ENCODE peak calls at places on chromosomes 12 and 14, in seven cellular contexts. Z, V, P, F, N, U and D are unnamed samples.

GRCh38 chr12:26153421-26154154 is 28.8 kb upstream of the BHLHE41 start:
- DNase-seq in Z (no peak), V (peak; percentile 100), P (peak; percentile 83), F (no peak), N (no peak), U (no peak), D (peak; percentile 75)

GRCh38 chr14:97832734-97833133 is 1035.6 kb downstream of the VRK1 start:
- DNase-seq in Z (no peak), V (no peak), P (no peak), F (no peak), N (no peak), U (no peak), D (no peak)

GRCh38 chr14:68662395-68662794 is 130.5 kb downstream of the ZFP36L1 start:
- DNase-seq in Z (no peak), V (no peak), P (no peak), F (no peak), N (no peak), U (no peak), D (no peak)

GRCh38 chr14:63229330-63230059 is 25.3 kb downstream of the RHOJ start:
- DNase-seq in Z (no peak), V (no peak), P (no peak), F (no peak), N (no peak), U (no peak), D (no peak)

GRCh38 chr12:53107122-53107521 is 3.8 kb downstream of the SOAT2 start:
- DNase-seq in Z (no peak), V (no peak), P (no peak), F (no peak), N (no peak), U (no peak), D (no peak)

GRCh38 chr12:123363385-123363742 is 1.3 kb downstream of the SBNO1 start:
- DNase-seq in Z (peak; percentile 31), V (no peak), P (no peak), F (no peak), N (no peak), U (no peak), D (no peak)

GRCh38 chr12:28568083-28568482 is 377.8 kb downstream of the CCDC91 start:
- DNase-seq in Z (peak; percentile 11), V (peak; percentile 30), P (no peak), F (no peak), N (no peak), U (no peak), D (no peak)

GRCh38 chr12:57464569-57464968 is 5.0 kb downstream of the GLI1 start:
- DNase-seq in Z (no peak), V (no peak), P (no peak), F (no peak), N (no peak), U (no peak), D (no peak)

GRCh38 chr12:130752692-130753230 is 36.7 kb upstream of the RIMBP2 start:
- DNase-seq in Z (peak; percentile 77), V (no peak), P (no peak), F (peak; percentile 70), N (no peak), U (no peak), D (no peak)

GRCh38 chr12:68617160-68617926 is 6.6 kb downstream of the RAP1B start:
- DNase-seq in Z (no peak), V (no peak), P (no peak), F (no peak), N (no peak), U (no peak), D (no peak)

GRCh38 chr12:5506821-5507231 is 74.9 kb downstream of the NTF3 start:
- DNase-seq in Z (no peak), V (no peak), P (no peak), F (no peak), N (no peak), U (no peak), D (no peak)

GRCh38 chr12:46908236-46908935 is 82.6 kb upstream of the SLC38A4 start:
- DNase-seq in Z (no peak), V (no peak), P (no peak), F (no peak), N (no peak), U (no peak), D (no peak)

GRCh38 chr14:103008768-103009342 is 48.5 kb downstream of the CDC42BPB start:
- DNase-seq in Z (no peak), V (no peak), P (no peak), F (no peak), N (no peak), U (no peak), D (no peak)

GRCh38 chr12:57240069-57240921 is 10.7 kb downstream of the STAC3 start:
- DNase-seq in Z (peak; percentile 80), V (no peak), P (peak; percentile 47), F (peak; percentile 67), N (peak; percentile 75), U (no peak), D (no peak)

GRCh38 chr12:53205747-53206146 is 1.3 kb downstream of the ITGB7 start:
- DNase-seq in Z (no peak), V (no peak), P (no peak), F (no peak), N (no peak), U (peak; percentile 87), D (no peak)

GRCh38 chr12:131387281-131388163 is 323.4 kb upstream of the SFSWAP start:
- DNase-seq in Z (no peak), V (no peak), P (no peak), F (no peak), N (peak; percentile 36), U (no peak), D (no peak)

GRCh38 chr14:24828486-24828885 is 194.5 kb upstream of the GZMB start:
- DNase-seq in Z (no peak), V (no peak), P (no peak), F (no peak), N (no peak), U (no peak), D (no peak)

GRCh38 chr14:24829862-24830261 is 195.9 kb upstream of the GZMB start:
- DNase-seq in Z (no peak), V (no peak), P (no peak), F (no peak), N (no peak), U (no peak), D (no peak)

GRCh38 chr14:24834951-24835350 is 201.0 kb upstream of the GZMB start:
- DNase-seq in Z (no peak), V (no peak), P (no peak), F (no peak), N (no peak), U (no peak), D (no peak)

GRCh38 chr14:24833385-24833784 is 199.4 kb upstream of the GZMB start:
- DNase-seq in Z (no peak), V (no peak), P (no peak), F (no peak), N (no peak), U (no peak), D (no peak)

DNA sequence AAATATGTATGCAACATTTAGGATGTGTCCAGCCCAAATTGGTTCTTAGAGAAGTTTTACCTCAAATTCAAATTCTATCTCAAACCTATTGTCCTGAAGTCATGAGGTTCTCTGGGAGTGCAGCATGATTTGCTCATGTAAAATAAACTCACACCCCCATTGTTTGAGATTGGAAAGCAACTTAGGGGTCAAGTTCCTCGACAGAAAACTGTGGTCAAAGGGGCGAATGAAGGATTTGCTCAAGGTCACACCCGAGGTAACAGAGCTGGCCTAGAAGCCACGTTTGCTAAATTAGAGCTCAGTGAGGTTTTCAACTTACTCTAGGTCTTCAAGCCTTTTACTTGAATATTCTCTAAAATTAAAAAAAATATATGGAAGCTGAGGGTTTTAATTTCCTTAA is 197.7 kb upstream of the GZMB start:
- DNase-seq in Z (no peak), V (no peak), P (no peak), F (no peak), N (no peak), U (no peak), D (no peak)
- TF ChIP-seq SIN3A in Z (no peak), V (no peak), P (no peak), F (no peak), N (no peak), U (no peak), D (no peak)

DNA sequence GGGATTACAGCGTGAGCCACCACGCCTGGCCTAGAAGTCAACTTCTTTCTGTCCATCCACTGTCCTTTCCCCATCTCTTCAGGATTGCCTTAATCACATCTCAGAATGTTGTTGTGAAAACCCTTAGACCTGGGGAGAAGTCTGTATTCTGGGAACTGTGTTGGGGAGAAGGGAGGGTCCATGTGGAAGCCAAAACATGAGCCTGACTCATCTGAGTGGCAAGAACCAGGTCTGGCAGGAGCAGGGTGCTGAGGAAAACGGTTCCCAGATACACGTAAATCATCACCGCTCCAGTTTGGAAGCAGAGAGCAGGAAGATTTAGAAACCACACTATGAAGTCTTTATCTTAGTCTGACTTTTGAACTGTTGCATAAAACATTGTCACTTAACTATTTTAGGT is 245.6 kb upstream of the RGS6 start:
- DNase-seq in Z (no peak), V (no peak), P (no peak), F (no peak), N (no peak), U (no peak), D (no peak)
- TF ChIP-seq SIN3A in Z (no peak), V (no peak), P (no peak), F (no peak), N (no peak), U (no peak), D (no peak)

DNA sequence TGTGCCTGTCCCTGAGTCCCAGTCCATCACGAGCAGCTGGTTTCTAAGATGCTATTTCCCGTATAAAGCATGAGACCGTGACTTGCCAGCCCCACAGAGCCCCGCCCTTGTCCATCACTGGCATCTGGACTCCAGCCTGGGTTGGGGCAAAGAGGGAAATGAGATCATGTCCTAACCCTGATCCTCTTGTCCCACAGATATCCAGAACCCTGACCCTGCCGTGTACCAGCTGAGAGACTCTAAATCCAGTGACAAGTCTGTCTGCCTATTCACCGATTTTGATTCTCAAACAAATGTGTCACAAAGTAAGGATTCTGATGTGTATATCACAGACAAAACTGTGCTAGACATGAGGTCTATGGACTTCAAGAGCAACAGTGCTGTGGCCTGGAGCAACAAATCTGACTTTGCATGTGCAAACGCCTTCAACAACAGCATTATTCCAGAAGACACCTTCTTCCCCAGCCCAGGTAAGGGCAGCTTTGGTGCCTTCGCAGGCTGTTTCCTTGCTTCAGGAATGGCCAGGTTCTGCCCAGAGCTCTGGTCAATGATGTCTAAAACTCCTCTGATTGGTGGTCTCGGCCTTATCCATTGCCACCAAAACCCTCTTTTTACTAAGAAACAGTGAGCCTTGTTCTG is 41.6 kb downstream of the DAD1 start:
- DNase-seq in Z (no peak), V (no peak), P (no peak), F (no peak), N (no peak), U (no peak), D (no peak)
- TF ChIP-seq SIN3A in Z (no peak), V (no peak), P (no peak), F (no peak), N (no peak), U (no peak), D (no peak)

GRCh38 chr12:65945457-65945856 is 121.2 kb downstream of the HMGA2 start:
- DNase-seq in Z (no peak), V (no peak), P (no peak), F (no peak), N (no peak), U (no peak), D (no peak)

GRCh38 chr12:65946821-65947220 is 122.5 kb downstream of the HMGA2 start:
- DNase-seq in Z (no peak), V (no peak), P (no peak), F (no peak), N (no peak), U (no peak), D (no peak)

GRCh38 chr12:65943388-65944137 is 119.3 kb downstream of the HMGA2 start:
- DNase-seq in Z (no peak), V (no peak), P (no peak), F (no peak), N (no peak), U (no peak), D (no peak)

GRCh38 chr12:65946419-65946818 is 122.1 kb downstream of the HMGA2 start:
- DNase-seq in Z (no peak), V (no peak), P (no peak), F (no peak), N (no peak), U (no peak), D (no peak)

GRCh38 chr12:65944637-65945036 is 120.4 kb downstream of the HMGA2 start:
- DNase-seq in Z (no peak), V (no peak), P (no peak), F (no peak), N (no peak), U (no peak), D (no peak)
- TF ChIP-seq SIN3A in Z (no peak), V (no peak), P (no peak), F (no peak), N (no peak), U (no peak), D (no peak)